ENCODE peak calls at places on chromosomes 16 and 17, in six cellular contexts. One of them, this sample, is unnamed.

GRCh38 chr17:14206891-14207290 is 29.8 kb downstream of the CDRT15 start:
- DNase-seq in mesendoderm: no peak
- DNase-seq in CD8-positive, alpha-beta memory T cell: no peak
- DNase-seq in central memory CD4-positive, alpha-beta T cell: no peak
- DNase-seq in stimulated activated CD4-positive, alpha-beta T cell treated with anti-CD3 and anti-CD28 coated beads, TNF-alpha, amount 100 ng/mL, for 4 hours: no peak
- DNase-seq in tibial nerve: no peak
- DNase-seq in this sample: no peak

GRCh38 chr16:54817432-54817831 is 113.2 kb upstream of the IRX5 start:
- DNase-seq in mesendoderm: peak
- DNase-seq in CD8-positive, alpha-beta memory T cell: no peak
- DNase-seq in central memory CD4-positive, alpha-beta T cell: no peak
- DNase-seq in stimulated activated CD4-positive, alpha-beta T cell treated with anti-CD3 and anti-CD28 coated beads, TNF-alpha, amount 100 ng/mL, for 4 hours: no peak
- DNase-seq in tibial nerve: no peak
- DNase-seq in this sample: no peak

GRCh38 chr17:58402679-58403078 is 14.7 kb downstream of the RNF43 start:
- DNase-seq in mesendoderm: peak
- DNase-seq in CD8-positive, alpha-beta memory T cell: no peak
- DNase-seq in central memory CD4-positive, alpha-beta T cell: no peak
- DNase-seq in stimulated activated CD4-positive, alpha-beta T cell treated with anti-CD3 and anti-CD28 coated beads, TNF-alpha, amount 100 ng/mL, for 4 hours: no peak
- DNase-seq in tibial nerve: no peak
- DNase-seq in this sample: no peak

GRCh38 chr17:41340934-41341861 is 9.4 kb downstream of the KRT33A start:
- DNase-seq in mesendoderm: no peak
- DNase-seq in CD8-positive, alpha-beta memory T cell: peak
- DNase-seq in central memory CD4-positive, alpha-beta T cell: peak
- DNase-seq in stimulated activated CD4-positive, alpha-beta T cell treated with anti-CD3 and anti-CD28 coated beads, TNF-alpha, amount 100 ng/mL, for 4 hours: no peak
- DNase-seq in tibial nerve: no peak
- DNase-seq in this sample: no peak

GRCh38 chr16:88569614-88569984 is 604 bp upstream of the ZC3H18 start:
- DNase-seq in mesendoderm: no peak
- DNase-seq in CD8-positive, alpha-beta memory T cell: no peak
- DNase-seq in central memory CD4-positive, alpha-beta T cell: no peak
- DNase-seq in stimulated activated CD4-positive, alpha-beta T cell treated with anti-CD3 and anti-CD28 coated beads, TNF-alpha, amount 100 ng/mL, for 4 hours: no peak
- DNase-seq in tibial nerve: no peak
- DNase-seq in this sample: peak

GRCh38 chr17:57033296-57033695 is 51.8 kb upstream of the AKAP1 start:
- DNase-seq in mesendoderm: no peak
- DNase-seq in CD8-positive, alpha-beta memory T cell: no peak
- DNase-seq in central memory CD4-positive, alpha-beta T cell: no peak
- DNase-seq in stimulated activated CD4-positive, alpha-beta T cell treated with anti-CD3 and anti-CD28 coated beads, TNF-alpha, amount 100 ng/mL, for 4 hours: no peak
- DNase-seq in tibial nerve: no peak
- DNase-seq in this sample: no peak

GRCh38 chr17:36641877-36642845 is 40.8 kb downstream of the MRM1 start:
- DNase-seq in mesendoderm: no peak
- DNase-seq in CD8-positive, alpha-beta memory T cell: no peak
- DNase-seq in central memory CD4-positive, alpha-beta T cell: no peak
- DNase-seq in stimulated activated CD4-positive, alpha-beta T cell treated with anti-CD3 and anti-CD28 coated beads, TNF-alpha, amount 100 ng/mL, for 4 hours: no peak
- DNase-seq in tibial nerve: no peak
- DNase-seq in this sample: no peak

GRCh38 chr17:59391026-59391425 is 59.6 kb downstream of the YPEL2 start:
- DNase-seq in mesendoderm: no peak
- DNase-seq in CD8-positive, alpha-beta memory T cell: no peak
- DNase-seq in central memory CD4-positive, alpha-beta T cell: no peak
- DNase-seq in stimulated activated CD4-positive, alpha-beta T cell treated with anti-CD3 and anti-CD28 coated beads, TNF-alpha, amount 100 ng/mL, for 4 hours: no peak
- DNase-seq in tibial nerve: no peak
- DNase-seq in this sample: no peak

GRCh38 chr16:70685938-70686375 is at the start of gene MTSS2:
- DNase-seq in mesendoderm: peak
- DNase-seq in CD8-positive, alpha-beta memory T cell: no peak
- DNase-seq in central memory CD4-positive, alpha-beta T cell: no peak
- DNase-seq in stimulated activated CD4-positive, alpha-beta T cell treated with anti-CD3 and anti-CD28 coated beads, TNF-alpha, amount 100 ng/mL, for 4 hours: no peak
- DNase-seq in tibial nerve: peak
- DNase-seq in this sample: peak

GRCh38 chr16:53785044-53785443 is 81.1 kb downstream of the FTO start:
- DNase-seq in mesendoderm: no peak
- DNase-seq in CD8-positive, alpha-beta memory T cell: no peak
- DNase-seq in central memory CD4-positive, alpha-beta T cell: no peak
- DNase-seq in stimulated activated CD4-positive, alpha-beta T cell treated with anti-CD3 and anti-CD28 coated beads, TNF-alpha, amount 100 ng/mL, for 4 hours: no peak
- DNase-seq in tibial nerve: no peak
- DNase-seq in this sample: no peak

GRCh38 chr17:66300956-66301355 is 1.5 kb upstream of the PRKCA start:
- DNase-seq in mesendoderm: no peak
- DNase-seq in CD8-positive, alpha-beta memory T cell: no peak
- DNase-seq in central memory CD4-positive, alpha-beta T cell: no peak
- DNase-seq in stimulated activated CD4-positive, alpha-beta T cell treated with anti-CD3 and anti-CD28 coated beads, TNF-alpha, amount 100 ng/mL, for 4 hours: no peak
- DNase-seq in tibial nerve: no peak
- DNase-seq in this sample: no peak

GRCh38 chr16:5025171-5025632 is 8.5 kb downstream of the NAGPA start:
- DNase-seq in mesendoderm: peak
- DNase-seq in CD8-positive, alpha-beta memory T cell: no peak
- DNase-seq in central memory CD4-positive, alpha-beta T cell: no peak
- DNase-seq in stimulated activated CD4-positive, alpha-beta T cell treated with anti-CD3 and anti-CD28 coated beads, TNF-alpha, amount 100 ng/mL, for 4 hours: no peak
- DNase-seq in tibial nerve: peak
- DNase-seq in this sample: no peak

GRCh38 chr16:67391424-67392300 is 1.6 kb downstream of the TPPP3 start:
- DNase-seq in mesendoderm: peak
- DNase-seq in CD8-positive, alpha-beta memory T cell: no peak
- DNase-seq in central memory CD4-positive, alpha-beta T cell: no peak
- DNase-seq in stimulated activated CD4-positive, alpha-beta T cell treated with anti-CD3 and anti-CD28 coated beads, TNF-alpha, amount 100 ng/mL, for 4 hours: no peak
- DNase-seq in tibial nerve: no peak
- DNase-seq in this sample: no peak

GRCh38 chr17:2173005-2173404 is 118.1 kb downstream of the HIC1 start:
- DNase-seq in mesendoderm: no peak
- DNase-seq in CD8-positive, alpha-beta memory T cell: no peak
- DNase-seq in central memory CD4-positive, alpha-beta T cell: no peak
- DNase-seq in stimulated activated CD4-positive, alpha-beta T cell treated with anti-CD3 and anti-CD28 coated beads, TNF-alpha, amount 100 ng/mL, for 4 hours: no peak
- DNase-seq in tibial nerve: no peak
- DNase-seq in this sample: no peak

GRCh38 chr17:74916851-74917199 is 6.2 kb downstream of the USH1G start:
- DNase-seq in mesendoderm: no peak
- DNase-seq in CD8-positive, alpha-beta memory T cell: no peak
- DNase-seq in central memory CD4-positive, alpha-beta T cell: no peak
- DNase-seq in stimulated activated CD4-positive, alpha-beta T cell treated with anti-CD3 and anti-CD28 coated beads, TNF-alpha, amount 100 ng/mL, for 4 hours: no peak
- DNase-seq in tibial nerve: no peak
- DNase-seq in this sample: no peak

GRCh38 chr16:976389-976931 is 5.1 kb upstream of the SOX8 start:
- DNase-seq in mesendoderm: no peak
- DNase-seq in CD8-positive, alpha-beta memory T cell: no peak
- DNase-seq in central memory CD4-positive, alpha-beta T cell: no peak
- DNase-seq in stimulated activated CD4-positive, alpha-beta T cell treated with anti-CD3 and anti-CD28 coated beads, TNF-alpha, amount 100 ng/mL, for 4 hours: no peak
- DNase-seq in tibial nerve: no peak
- DNase-seq in this sample: no peak

GRCh38 chr16:48317614-48318013 is 67.6 kb downstream of the SIAH1 start:
- DNase-seq in mesendoderm: peak
- DNase-seq in CD8-positive, alpha-beta memory T cell: no peak
- DNase-seq in central memory CD4-positive, alpha-beta T cell: no peak
- DNase-seq in stimulated activated CD4-positive, alpha-beta T cell treated with anti-CD3 and anti-CD28 coated beads, TNF-alpha, amount 100 ng/mL, for 4 hours: no peak
- DNase-seq in tibial nerve: no peak
- DNase-seq in this sample: peak

GRCh38 chr16:82653550-82654511 is 27.1 kb downstream of the CDH13 start:
- DNase-seq in mesendoderm: peak
- DNase-seq in CD8-positive, alpha-beta memory T cell: peak
- DNase-seq in central memory CD4-positive, alpha-beta T cell: peak
- DNase-seq in stimulated activated CD4-positive, alpha-beta T cell treated with anti-CD3 and anti-CD28 coated beads, TNF-alpha, amount 100 ng/mL, for 4 hours: peak
- DNase-seq in tibial nerve: no peak
- DNase-seq in this sample: peak

GRCh38 chr17:8639709-8640108 is 9.2 kb upstream of the MYH10 start:
- DNase-seq in mesendoderm: no peak
- DNase-seq in CD8-positive, alpha-beta memory T cell: no peak
- DNase-seq in central memory CD4-positive, alpha-beta T cell: no peak
- DNase-seq in stimulated activated CD4-positive, alpha-beta T cell treated with anti-CD3 and anti-CD28 coated beads, TNF-alpha, amount 100 ng/mL, for 4 hours: no peak
- DNase-seq in tibial nerve: no peak
- DNase-seq in this sample: no peak

GRCh38 chr16:50166511-50167500 is 13.7 kb downstream of the TENT4B start:
- DNase-seq in mesendoderm: no peak
- DNase-seq in CD8-positive, alpha-beta memory T cell: no peak
- DNase-seq in central memory CD4-positive, alpha-beta T cell: no peak
- DNase-seq in stimulated activated CD4-positive, alpha-beta T cell treated with anti-CD3 and anti-CD28 coated beads, TNF-alpha, amount 100 ng/mL, for 4 hours: no peak
- DNase-seq in tibial nerve: no peak
- DNase-seq in this sample: no peak

GRCh38 chr17:63232565-63233310 is 213.4 kb downstream of the CYB561 start:
- DNase-seq in mesendoderm: peak
- DNase-seq in CD8-positive, alpha-beta memory T cell: no peak
- DNase-seq in central memory CD4-positive, alpha-beta T cell: no peak
- DNase-seq in stimulated activated CD4-positive, alpha-beta T cell treated with anti-CD3 and anti-CD28 coated beads, TNF-alpha, amount 100 ng/mL, for 4 hours: no peak
- DNase-seq in tibial nerve: no peak
- DNase-seq in this sample: no peak

GRCh38 chr16:6066601-6067000 is 969.0 kb upstream of the EEF2KMT start:
- DNase-seq in mesendoderm: no peak
- DNase-seq in CD8-positive, alpha-beta memory T cell: no peak
- DNase-seq in central memory CD4-positive, alpha-beta T cell: no peak
- DNase-seq in stimulated activated CD4-positive, alpha-beta T cell treated with anti-CD3 and anti-CD28 coated beads, TNF-alpha, amount 100 ng/mL, for 4 hours: no peak
- DNase-seq in tibial nerve: no peak
- DNase-seq in this sample: no peak

GRCh38 chr17:28365487-28365886 is 488 bp upstream of the SEBOX start:
- DNase-seq in mesendoderm: no peak
- DNase-seq in CD8-positive, alpha-beta memory T cell: no peak
- DNase-seq in central memory CD4-positive, alpha-beta T cell: no peak
- DNase-seq in stimulated activated CD4-positive, alpha-beta T cell treated with anti-CD3 and anti-CD28 coated beads, TNF-alpha, amount 100 ng/mL, for 4 hours: no peak
- DNase-seq in tibial nerve: no peak
- DNase-seq in this sample: no peak

GRCh38 chr17:13584701-13585080 is 17.0 kb downstream of the HS3ST3A1 start:
- DNase-seq in mesendoderm: peak
- DNase-seq in CD8-positive, alpha-beta memory T cell: no peak
- DNase-seq in central memory CD4-positive, alpha-beta T cell: no peak
- DNase-seq in stimulated activated CD4-positive, alpha-beta T cell treated with anti-CD3 and anti-CD28 coated beads, TNF-alpha, amount 100 ng/mL, for 4 hours: no peak
- DNase-seq in tibial nerve: no peak
- DNase-seq in this sample: no peak

GRCh38 chr17:82974136-82974952 is 105.1 kb upstream of the METRNL start:
- DNase-seq in mesendoderm: no peak
- DNase-seq in CD8-positive, alpha-beta memory T cell: no peak
- DNase-seq in central memory CD4-positive, alpha-beta T cell: no peak
- DNase-seq in stimulated activated CD4-positive, alpha-beta T cell treated with anti-CD3 and anti-CD28 coated beads, TNF-alpha, amount 100 ng/mL, for 4 hours: no peak
- DNase-seq in tibial nerve: no peak
- DNase-seq in this sample: no peak

GRCh38 chr17:72362466-72363335 is 241.9 kb downstream of the SOX9 start:
- DNase-seq in mesendoderm: no peak
- DNase-seq in CD8-positive, alpha-beta memory T cell: no peak
- DNase-seq in central memory CD4-positive, alpha-beta T cell: no peak
- DNase-seq in stimulated activated CD4-positive, alpha-beta T cell treated with anti-CD3 and anti-CD28 coated beads, TNF-alpha, amount 100 ng/mL, for 4 hours: no peak
- DNase-seq in tibial nerve: no peak
- DNase-seq in this sample: no peak

GRCh38 chr17:80980397-80981061 is 11.1 kb upstream of the CHMP6 start:
- DNase-seq in mesendoderm: peak
- DNase-seq in CD8-positive, alpha-beta memory T cell: no peak
- DNase-seq in central memory CD4-positive, alpha-beta T cell: no peak
- DNase-seq in stimulated activated CD4-positive, alpha-beta T cell treated with anti-CD3 and anti-CD28 coated beads, TNF-alpha, amount 100 ng/mL, for 4 hours: peak
- DNase-seq in tibial nerve: no peak
- DNase-seq in this sample: no peak

GRCh38 chr17:45844695-45845375 is at the start of gene SPPL2C:
- DNase-seq in mesendoderm: no peak
- DNase-seq in CD8-positive, alpha-beta memory T cell: no peak
- DNase-seq in central memory CD4-positive, alpha-beta T cell: no peak
- DNase-seq in stimulated activated CD4-positive, alpha-beta T cell treated with anti-CD3 and anti-CD28 coated beads, TNF-alpha, amount 100 ng/mL, for 4 hours: no peak
- DNase-seq in tibial nerve: no peak
- DNase-seq in this sample: no peak

GRCh38 chr17:29929544-29930398 is at the start of gene SSH2:
- DNase-seq in mesendoderm: peak
- DNase-seq in CD8-positive, alpha-beta memory T cell: peak
- DNase-seq in central memory CD4-positive, alpha-beta T cell: peak
- DNase-seq in stimulated activated CD4-positive, alpha-beta T cell treated with anti-CD3 and anti-CD28 coated beads, TNF-alpha, amount 100 ng/mL, for 4 hours: peak
- DNase-seq in tibial nerve: peak
- DNase-seq in this sample: peak

GRCh38 chr16:49112754-49113153 is 168.9 kb downstream of the CBLN1 start:
- DNase-seq in mesendoderm: no peak
- DNase-seq in CD8-positive, alpha-beta memory T cell: no peak
- DNase-seq in central memory CD4-positive, alpha-beta T cell: no peak
- DNase-seq in stimulated activated CD4-positive, alpha-beta T cell treated with anti-CD3 and anti-CD28 coated beads, TNF-alpha, amount 100 ng/mL, for 4 hours: no peak
- DNase-seq in tibial nerve: peak
- DNase-seq in this sample: no peak

GRCh38 chr17:56870163-56870651 is 36.3 kb downstream of the DGKE start:
- DNase-seq in mesendoderm: no peak
- DNase-seq in CD8-positive, alpha-beta memory T cell: no peak
- DNase-seq in central memory CD4-positive, alpha-beta T cell: no peak
- DNase-seq in stimulated activated CD4-positive, alpha-beta T cell treated with anti-CD3 and anti-CD28 coated beads, TNF-alpha, amount 100 ng/mL, for 4 hours: no peak
- DNase-seq in tibial nerve: no peak
- DNase-seq in this sample: no peak

GRCh38 chr17:51166987-51167931 is 1.0 kb downstream of the NME2 start:
- DNase-seq in mesendoderm: peak
- DNase-seq in CD8-positive, alpha-beta memory T cell: peak
- DNase-seq in central memory CD4-positive, alpha-beta T cell: peak
- DNase-seq in stimulated activated CD4-positive, alpha-beta T cell treated with anti-CD3 and anti-CD28 coated beads, TNF-alpha, amount 100 ng/mL, for 4 hours: peak
- DNase-seq in tibial nerve: no peak
- DNase-seq in this sample: peak

GRCh38 chr17:81484195-81484979 is 28.2 kb downstream of the ACTG1 start:
- DNase-seq in mesendoderm: peak
- DNase-seq in CD8-positive, alpha-beta memory T cell: peak
- DNase-seq in central memory CD4-positive, alpha-beta T cell: peak
- DNase-seq in stimulated activated CD4-positive, alpha-beta T cell treated with anti-CD3 and anti-CD28 coated beads, TNF-alpha, amount 100 ng/mL, for 4 hours: peak
- DNase-seq in tibial nerve: peak
- DNase-seq in this sample: peak

GRCh38 chr17:39962642-39963220 is at the start of gene GSDMA:
- DNase-seq in mesendoderm: no peak
- DNase-seq in CD8-positive, alpha-beta memory T cell: no peak
- DNase-seq in central memory CD4-positive, alpha-beta T cell: no peak
- DNase-seq in stimulated activated CD4-positive, alpha-beta T cell treated with anti-CD3 and anti-CD28 coated beads, TNF-alpha, amount 100 ng/mL, for 4 hours: no peak
- DNase-seq in tibial nerve: no peak
- DNase-seq in this sample: no peak

GRCh38 chr16:70735141-70735979 is 49.5 kb upstream of the MTSS2 start:
- DNase-seq in mesendoderm: peak
- DNase-seq in CD8-positive, alpha-beta memory T cell: no peak
- DNase-seq in central memory CD4-positive, alpha-beta T cell: no peak
- DNase-seq in stimulated activated CD4-positive, alpha-beta T cell treated with anti-CD3 and anti-CD28 coated beads, TNF-alpha, amount 100 ng/mL, for 4 hours: no peak
- DNase-seq in tibial nerve: peak
- DNase-seq in this sample: no peak

GRCh38 chr16:87661561-87661960 is 59.3 kb downstream of the JPH3 start:
- DNase-seq in mesendoderm: peak
- DNase-seq in CD8-positive, alpha-beta memory T cell: no peak
- DNase-seq in central memory CD4-positive, alpha-beta T cell: no peak
- DNase-seq in stimulated activated CD4-positive, alpha-beta T cell treated with anti-CD3 and anti-CD28 coated beads, TNF-alpha, amount 100 ng/mL, for 4 hours: no peak
- DNase-seq in tibial nerve: peak
- DNase-seq in this sample: peak

GRCh38 chr16:68715471-68715870 is 21.6 kb upstream of the CDH1 start:
- DNase-seq in mesendoderm: no peak
- DNase-seq in CD8-positive, alpha-beta memory T cell: no peak
- DNase-seq in central memory CD4-positive, alpha-beta T cell: no peak
- DNase-seq in stimulated activated CD4-positive, alpha-beta T cell treated with anti-CD3 and anti-CD28 coated beads, TNF-alpha, amount 100 ng/mL, for 4 hours: no peak
- DNase-seq in tibial nerve: no peak
- DNase-seq in this sample: no peak

This sample was measured in COLO829.